ENCODE peak calls at places on chromosome 1, in six cellular contexts. W, D, Z, T, B and R are unnamed samples.

GRCh38 chr1:24481843-24482610 is 20.6 kb upstream of the RCAN3 start:
- DNase-seq in T (no peak), B (no peak), Z (no peak), W (no peak), D (no peak), R (no peak)

GRCh38 chr1:97137862-97138514 is 416.4 kb downstream of the PTBP2 start:
- DNase-seq in B (peak; percentile 80), D (peak; percentile 65), Z (peak; percentile 39), W (no peak), T (peak; percentile 52), R (peak; percentile 84)

GRCh38 chr1:56566040-56566774 is 13.2 kb downstream of the PLPP3 start:
- DNase-seq in Z (no peak), W (no peak), D (peak; percentile 8), B (no peak), T (no peak), R (no peak)

GRCh38 chr1:9621032-9621431 is 30.5 kb upstream of the PIK3CD start:
- DNase-seq in W (no peak), D (no peak), B (no peak), Z (no peak), T (no peak), R (no peak)

GRCh38 chr1:188517139-188517538 is 1688.4 kb downstream of the PLA2G4A start:
- DNase-seq in D (no peak), W (no peak), T (no peak), B (no peak), Z (no peak), R (no peak)

GRCh38 chr1:102580806-102581205 is 527.5 kb downstream of the COL11A1 start:
- DNase-seq in D (no peak), W (no peak), Z (no peak), B (no peak), T (no peak), R (no peak)

GRCh38 chr1:20115479-20115878 is 3.9 kb downstream of the PLA2G2D start:
- DNase-seq in B (no peak), T (no peak), Z (no peak), D (no peak), W (no peak), R (no peak)

GRCh38 chr1:209248649-209249279 is 334.8 kb upstream of the CAMK1G start:
- DNase-seq in B (peak; percentile 51), T (peak; percentile 57), W (no peak), D (peak; percentile 88), Z (peak; percentile 67), R (peak; percentile 69)

GRCh38 chr1:187001198-187001904 is 172.6 kb downstream of the PLA2G4A start:
- DNase-seq in W (no peak), B (peak; percentile 92), D (no peak), T (no peak), Z (no peak), R (peak; percentile 85)

GRCh38 chr1:193311226-193311948 is 125.0 kb upstream of the B3GALT2 start:
- DNase-seq in D (no peak), B (no peak), Z (no peak), W (no peak), T (no peak), R (no peak)

GRCh38 chr1:75132421-75133381 is 1.5 kb upstream of the LHX8 start:
- DNase-seq in W (no peak), D (no peak), Z (no peak), B (no peak), T (no peak), R (no peak)

GRCh38 chr1:157136133-157136532 is 2.1 kb downstream of the ETV3 start:
- DNase-seq in B (no peak), Z (no peak), T (no peak), W (no peak), D (peak; percentile 38), R (no peak)

GRCh38 chr1:83970119-83970518 is 28.8 kb downstream of the TTLL7 start:
- DNase-seq in Z (no peak), B (no peak), W (no peak), D (no peak), T (no peak), R (no peak)

GRCh38 chr1:1212780-1213152 is 1.2 kb downstream of the TNFRSF4 start:
- DNase-seq in W (peak; percentile 32), T (no peak), Z (peak; percentile 52), B (no peak), D (no peak), R (no peak)